ENCODE peak calls at places on chromosomes 12 and 14, in six cellular contexts. Y is CD8-positive, alpha-beta T cell; A is suprapubic skin; Q is psoas muscle; S is ascending aorta; F is lung. O is an unnamed sample.

GRCh38 chr12:51323966-51324895 is at the start of gene BIN2:
- DNase-seq in Y (peak), A (peak), Q (peak), S (peak), F (peak), O (no peak)

GRCh38 chr14:51534623-51535022 is 117.1 kb upstream of the FRMD6 start:
- DNase-seq in Y (no peak), A (no peak), Q (no peak), S (no peak), F (no peak), O (no peak)

GRCh38 chr12:47547077-47547476 is 158.8 kb downstream of the RPAP3 start:
- DNase-seq in Y (no peak), A (no peak), Q (no peak), S (no peak), F (no peak), O (peak)

GRCh38 chr14:69475194-69475818 is 9.2 kb upstream of the PLEKHD1 start:
- DNase-seq in Y (no peak), A (no peak), Q (no peak), S (no peak), F (no peak), O (no peak)

GRCh38 chr14:104356738-104357688 is 218.6 kb downstream of the KIF26A start:
- DNase-seq in Y (no peak), A (peak), Q (peak), S (no peak), F (no peak), O (no peak)

GRCh38 chr14:50875359-50876090 is 3.7 kb downstream of the ABHD12B start:
- DNase-seq in Y (peak), A (no peak), Q (no peak), S (no peak), F (no peak), O (peak)

GRCh38 chr12:93177208-93178153 is 200.2 kb upstream of the NUDT4 start:
- DNase-seq in Y (no peak), A (no peak), Q (no peak), S (no peak), F (no peak), O (peak)

GRCh38 chr12:24562761-24563392 is 386.0 kb downstream of the BCAT1 start:
- DNase-seq in Y (no peak), A (peak), Q (peak), S (no peak), F (no peak), O (peak)

GRCh38 chr14:103022669-103023044 is 34.7 kb downstream of the CDC42BPB start:
- DNase-seq in Y (no peak), A (no peak), Q (no peak), S (no peak), F (no peak), O (peak)

GRCh38 chr14:103026988-103027387 is 30.4 kb downstream of the CDC42BPB start:
- DNase-seq in Y (no peak), A (no peak), Q (no peak), S (no peak), F (no peak), O (no peak)

GRCh38 chr14:103027451-103027850 is 29.9 kb downstream of the CDC42BPB start:
- DNase-seq in Y (no peak), A (no peak), Q (no peak), S (no peak), F (no peak), O (no peak)

GRCh38 chr14:103021817-103022668 is 35.3 kb downstream of the CDC42BPB start:
- DNase-seq in Y (no peak), A (no peak), Q (no peak), S (no peak), F (no peak), O (peak)

DNA sequence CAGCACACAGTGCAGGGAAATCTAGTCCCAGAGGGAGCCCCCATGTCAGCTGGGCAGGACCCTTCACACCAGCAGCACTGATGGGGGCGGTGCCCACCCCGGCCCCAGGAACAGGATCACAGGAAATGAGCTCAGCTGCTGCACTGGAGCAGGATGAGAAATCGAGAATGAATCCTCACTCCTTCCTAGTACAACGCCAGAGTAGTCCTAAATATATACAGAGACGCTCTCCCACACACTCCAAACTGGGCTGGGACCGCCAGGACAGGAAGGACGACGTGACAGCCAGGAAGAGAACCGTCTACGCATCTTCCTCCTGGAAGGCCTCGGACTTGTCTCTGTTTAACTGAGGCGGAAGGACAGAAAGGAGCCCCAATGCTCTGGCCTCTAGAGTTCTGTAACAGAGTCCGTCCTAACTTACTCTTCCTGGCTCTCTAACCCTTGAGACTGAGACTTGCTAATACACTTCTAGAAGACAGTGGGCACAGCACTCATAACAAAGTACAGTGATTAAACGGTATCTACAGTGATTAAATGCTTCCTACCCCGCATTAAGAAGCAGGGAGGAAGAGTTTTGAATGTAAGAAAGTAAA is 33.4 kb downstream of the CDC42BPB start:
- DNase-seq in Y (no peak), A (no peak), Q (no peak), S (no peak), F (no peak), O (peak)
- H3K4me3 ChIP-seq in Y (no peak), A (no peak), Q (no peak), S (peak), F (no peak), O (peak)

DNA sequence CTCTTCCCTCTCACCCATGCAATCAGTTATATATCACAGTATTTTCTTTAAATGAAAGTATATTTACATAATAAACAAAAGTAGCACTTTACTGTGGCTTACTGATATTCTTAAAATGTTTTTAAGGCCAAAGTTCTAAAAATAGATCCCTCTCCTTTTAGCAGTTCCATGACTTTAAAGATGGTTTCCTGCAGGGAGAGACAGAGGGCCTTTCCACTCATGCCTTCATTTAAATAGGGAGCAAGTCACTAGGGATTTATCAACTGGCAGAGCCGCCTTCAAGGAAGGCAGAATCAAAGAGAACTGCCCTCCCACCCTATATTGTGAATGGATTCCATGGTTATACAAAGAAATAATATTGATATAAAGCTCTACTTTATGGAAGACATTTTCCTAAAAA is 55.5 kb downstream of the DUSP16 start:
- DNase-seq in Y (no peak), A (no peak), Q (no peak), S (no peak), F (no peak), O (no peak)
- TF ChIP-seq CTCF in Y (no peak), A (no peak), Q (no peak), S (no peak), F (no peak), O (no peak)

GRCh38 chr12:31118347-31118830 is 44.7 kb downstream of the DDX11 start:
- DNase-seq in Y (peak), A (peak), Q (no peak), S (no peak), F (no peak), O (no peak)
- H3K4me3 ChIP-seq in Y (peak), A (peak), Q (peak), S (peak), F (no peak), O (no peak)

GRCh38 chr12:113092478-113093408 is 36.2 kb downstream of the DTX1 start:
- DNase-seq in Y (no peak), A (peak), Q (peak), S (no peak), F (peak), O (peak)
- TF ChIP-seq CTCF in Y (no peak), A (no peak), Q (no peak), S (no peak), F (no peak), O (peak)

GRCh38 chr14:88204221-88204620 is 118.8 kb downstream of the KCNK10 start:
- DNase-seq in Y (no peak), A (no peak), Q (no peak), S (no peak), F (no peak), O (no peak)

GRCh38 chr14:88210426-88210825 is 112.6 kb downstream of the KCNK10 start:
- DNase-seq in Y (no peak), A (no peak), Q (no peak), S (no peak), F (no peak), O (no peak)

GRCh38 chr14:88212691-88213090 is 110.4 kb downstream of the KCNK10 start:
- DNase-seq in Y (no peak), A (no peak), Q (no peak), S (no peak), F (no peak), O (no peak)

GRCh38 chr14:88209273-88209672 is 113.8 kb downstream of the KCNK10 start:
- DNase-seq in Y (no peak), A (no peak), Q (no peak), S (no peak), F (no peak), O (no peak)

DNA sequence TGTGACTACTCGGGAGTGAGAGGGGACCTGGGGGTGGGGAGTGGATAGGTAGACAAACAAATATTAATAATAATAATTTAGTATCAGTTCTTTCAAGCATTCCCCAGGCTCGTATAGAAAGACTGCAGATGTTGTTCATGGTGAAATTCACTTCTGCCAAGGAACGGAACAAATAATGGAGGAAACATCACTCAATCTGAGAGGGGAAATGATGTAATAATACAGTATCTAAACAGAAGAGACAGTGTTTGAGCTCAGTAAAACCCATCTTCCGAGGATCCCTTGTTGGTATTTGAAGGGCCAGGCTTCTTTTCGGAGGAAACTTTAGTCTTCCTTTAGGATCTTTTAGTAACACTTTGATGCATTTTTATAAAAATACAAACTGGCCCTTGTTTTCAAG is 114.2 kb downstream of the KCNK10 start:
- DNase-seq in Y (no peak), A (no peak), Q (no peak), S (no peak), F (no peak), O (no peak)
- H3K4me3 ChIP-seq in Y (no peak), A (no peak), Q (no peak), S (no peak), F (no peak), O (no peak)